ENCODE peak calls at places on chromosomes 13 and 19, in six cellular contexts. C is psoas muscle, M is foreskin fibroblast, U is cardiac fibroblast, B is ovary, Z is IMR-90. F is an unnamed sample.

GRCh38 chr13:111508164-111508870 is 187.9 kb downstream of the TEX29 start:
- DNase-seq in C (no peak), Z (no peak), U (no peak), M (no peak), B (no peak), F (no peak)

GRCh38 chr13:53191091-53191490 is 162.5 kb downstream of the OLFM4 start:
- DNase-seq in M (no peak), B (no peak), U (peak; percentile 20), Z (peak; percentile 11), C (no peak), F (no peak)

GRCh38 chr13:34035676-34036325 is 217.9 kb downstream of the RFC3 start:
- DNase-seq in M (peak; percentile 42), B (no peak), C (no peak), U (peak; percentile 53), Z (no peak), F (no peak)

GRCh38 chr19:44611812-44612295 is 1.5 kb upstream of the IGSF23 start:
- DNase-seq in M (no peak), Z (no peak), U (no peak), C (no peak), B (no peak), F (no peak)

GRCh38 chr19:12884202-12884601 is 2.8 kb downstream of the KLF1 start:
- DNase-seq in C (no peak), B (no peak), Z (no peak), M (no peak), U (no peak), F (no peak)

GRCh38 chr13:49436890-49437289 is 7.0 kb downstream of the CAB39L start:
- DNase-seq in Z (peak; percentile 73), B (peak; percentile 76), M (peak; percentile 69), U (peak; percentile 80), C (peak; percentile 54), F (peak; percentile 65)

GRCh38 chr19:18194554-18195238 is 1.7 kb downstream of the MPV17L2 start:
- DNase-seq in U (no peak), B (peak; percentile 85), Z (peak; percentile 34), C (no peak), M (peak; percentile 47), F (peak; percentile 37)

GRCh38 chr19:17829855-17830566 is 8.7 kb upstream of the INSL3 start:
- DNase-seq in M (peak; percentile 73), B (peak; percentile 93), U (no peak), Z (peak; percentile 8), C (no peak), F (peak; percentile 13)

GRCh38 chr19:47406711-47407416 is 12.5 kb downstream of the MEIS3 start:
- DNase-seq in M (no peak), C (no peak), U (no peak), B (peak; percentile 51), Z (no peak), F (no peak)

GRCh38 chr13:54185785-54186184 is 1157.2 kb downstream of the OLFM4 start:
- DNase-seq in U (no peak), B (no peak), M (no peak), C (no peak), Z (no peak), F (no peak)

GRCh38 chr19:37975596-37976515 is 68.8 kb downstream of the SIPA1L3 start:
- DNase-seq in Z (no peak), U (no peak), M (no peak), C (no peak), B (no peak), F (no peak)

GRCh38 chr13:31072041-31072440 is 89.7 kb downstream of the HSPH1 start:
- DNase-seq in B (no peak), M (peak; percentile 52), C (no peak), U (peak; percentile 50), Z (peak; percentile 41), F (peak; percentile 2)

GRCh38 chr13:69580255-69580654 is 527.4 kb upstream of the ATXN8OS start:
- DNase-seq in U (no peak), B (no peak), Z (no peak), M (no peak), C (no peak), F (no peak)

GRCh38 chr19:40035996-40036395 is 20.0 kb downstream of the ZNF780B start:
- DNase-seq in U (peak; percentile 19), C (no peak), Z (peak; percentile 4), M (no peak), B (no peak), F (no peak)

DNA sequence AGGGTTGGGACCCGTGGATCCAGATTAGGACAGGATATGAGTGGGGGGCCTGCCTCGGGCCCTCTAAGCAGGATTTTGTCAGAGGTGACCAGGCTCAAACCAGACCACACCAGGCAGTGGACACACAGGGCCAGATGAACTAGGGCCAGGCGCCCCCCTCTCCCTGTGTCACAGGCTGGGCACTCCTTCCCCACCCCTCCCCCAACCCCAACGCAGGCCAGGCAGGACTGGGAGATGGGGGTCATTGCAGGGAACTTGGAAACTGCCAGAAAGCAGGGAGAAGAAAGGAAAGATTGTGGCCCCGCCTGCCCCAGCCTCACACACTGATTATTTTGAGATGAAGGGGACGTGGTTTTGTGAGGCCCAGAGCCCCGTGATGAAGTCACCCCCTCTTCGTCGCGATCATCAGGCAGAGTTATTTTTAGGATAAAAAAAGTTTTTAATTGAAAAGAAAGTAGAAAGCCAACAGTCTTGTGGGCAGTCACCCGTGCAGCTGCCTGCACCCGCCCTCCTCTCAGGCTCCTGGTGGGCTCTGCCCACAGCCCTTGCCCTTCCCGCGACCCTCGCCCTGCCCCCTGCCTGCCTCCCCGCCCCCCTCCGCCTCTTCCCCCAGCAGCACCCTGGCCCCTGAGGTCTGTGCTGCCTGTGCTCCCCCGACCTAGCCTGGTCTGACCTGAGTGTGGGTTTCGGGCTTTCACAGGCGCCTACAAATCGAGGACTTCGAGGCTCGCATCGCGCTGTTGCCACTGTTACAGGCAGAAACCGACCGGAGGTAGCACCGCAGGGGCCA is 1.9 kb upstream of the YJEFN3 start:
- DNase-seq in U (no peak), M (no peak), Z (no peak), C (no peak), B (no peak), F (no peak)
- H3K4me3 ChIP-seq in U (no peak overlapping the region), M (no peak overlapping the region), Z (no peak overlapping the region), C (no peak overlapping the region), B (no peak overlapping the region), F (no peak overlapping the region)

GRCh38 chr19:48822514-48822913 is 11.7 kb upstream of the BCAT2 start:
- DNase-seq in U (no peak), M (no peak), Z (no peak), B (no peak), C (no peak), F (no peak)

GRCh38 chr19:48830088-48830487 is 6.2 kb downstream of the HSD17B14 start:
- DNase-seq in U (no peak), M (no peak), Z (no peak), B (no peak), C (no peak), F (no peak)

GRCh38 chr19:48830965-48831364 is 5.3 kb downstream of the HSD17B14 start:
- DNase-seq in C (no peak), M (no peak), Z (no peak), U (no peak), B (no peak), F (no peak)

GRCh38 chr19:48821633-48822032 is 10.8 kb upstream of the BCAT2 start:
- DNase-seq in U (no peak), B (no peak), Z (no peak), C (no peak), M (no peak), F (no peak)

DNA sequence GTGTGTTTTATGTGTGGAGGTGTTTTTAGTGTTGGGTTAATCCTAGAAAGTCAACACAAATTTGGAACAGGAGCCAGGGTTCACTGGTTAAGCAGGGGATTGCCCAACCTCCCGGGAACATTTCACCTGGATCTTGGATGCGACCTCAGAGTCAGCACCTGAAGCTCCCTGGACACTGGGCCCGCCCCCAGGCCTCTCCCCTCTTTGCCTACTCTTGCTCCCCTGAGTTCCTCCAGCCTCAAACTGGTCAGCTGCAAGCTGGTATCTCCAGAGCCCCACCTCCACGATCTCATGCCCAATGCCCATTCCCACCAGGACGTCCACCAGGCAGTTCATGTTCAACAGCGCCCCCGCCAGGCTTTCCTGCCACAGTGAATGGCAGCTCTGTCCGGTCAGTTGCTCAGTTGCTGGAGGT is 9.7 kb downstream of the HSD17B14 start:
- DNase-seq in Z (no peak), U (no peak), M (no peak), C (no peak), B (peak; percentile 48), F (no peak)
- TF ChIP-seq CTCF in Z (no peak), U (peak; percentile 15), M (no peak), C (no peak), B (no peak), F (peak; percentile 5)

DNA sequence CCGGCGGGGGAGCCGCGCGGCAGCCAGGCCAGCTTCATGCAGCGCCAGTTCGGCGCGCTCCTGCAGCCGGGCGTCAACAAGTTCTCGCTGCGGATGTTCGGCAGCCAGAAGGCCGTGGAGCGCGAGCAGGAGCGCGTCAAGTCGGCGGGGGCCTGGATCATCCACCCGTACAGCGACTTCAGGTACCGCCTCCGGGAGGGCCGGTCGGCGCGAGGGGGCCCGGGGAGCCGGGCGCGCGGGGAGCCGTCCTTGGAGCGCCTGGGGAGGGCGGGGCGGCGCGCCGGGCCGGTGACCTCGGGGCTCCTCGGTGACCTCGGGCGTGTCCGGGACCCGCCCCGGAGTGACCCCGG is 690 bp downstream of the HCN2 start:
- DNase-seq in Z (peak; percentile 30), C (no peak), B (no peak), U (peak; percentile 36), M (peak; percentile 66), F (peak; percentile 47)
- H3K4me3 ChIP-seq in Z (peak overlapping the region; percentile 36), C (peak overlapping the region; percentile 28), B (no peak overlapping the region), U (peak overlapping the region; percentile 21), M (peak overlapping the region; percentile 17), F (peak overlapping the region; percentile 23)

GRCh38 chr13:66714795-66715194 is 515.3 kb downstream of the PCDH9 start:
- DNase-seq in M (no peak), U (peak; percentile 12), C (no peak), B (no peak), Z (no peak), F (no peak)
- TF ChIP-seq CTCF in M (no peak), U (no peak), C (no peak), B (no peak), Z (no peak), F (peak; percentile 26)